ENCODE peak calls at places on chromosomes 1 and 21, in eight cellular contexts. W is OCI-LY7, G is GM23338, S is SK-N-SH, O is PC-3, P is MM.1S, J is HCT116, I is hepatocyte. C is an unnamed sample.

GRCh38 chr1:7538033-7538432 is 233.1 kb upstream of the VAMP3 start:
- DNase-seq in O (peak), W (no peak), S (no peak), I (no peak), P (no peak), J (no peak), G (no peak), C (no peak)

GRCh38 chr21:42160950-42161225 is 58.1 kb upstream of the ABCG1 start:
- DNase-seq in O (no peak), W (no peak), J (no peak), G (no peak), I (no peak), S (no peak), P (no peak), C (no peak)

GRCh38 chr21:14875704-14876364 is 189.0 kb downstream of the NRIP1 start:
- DNase-seq in O (no peak), P (no peak), W (no peak), I (no peak), G (no peak), J (no peak), S (no peak), C (no peak)

GRCh38 chr1:110616587-110616986 is 10.4 kb upstream of the KCNA2 start:
- DNase-seq in G (no peak), P (peak), J (no peak), S (no peak), W (no peak), O (peak), I (no peak), C (no peak)

GRCh38 chr1:204268101-204268500 is 54.3 kb upstream of the GOLT1A start:
- DNase-seq in O (no peak), G (no peak), S (no peak), P (no peak), W (no peak), I (no peak), J (no peak), C (no peak)

GRCh38 chr1:221708987-221709386 is 32.9 kb downstream of the DUSP10 start:
- DNase-seq in W (no peak), I (peak), J (no peak), P (no peak), O (peak), S (peak), G (peak), C (peak)

GRCh38 chr1:25642710-25643109 is 26.1 kb downstream of the MAN1C1 start:
- DNase-seq in J (no peak), S (no peak), G (no peak), P (peak), W (no peak), O (no peak), I (no peak), C (no peak)

GRCh38 chr1:14476170-14476955 is 122.1 kb upstream of the KAZN start:
- DNase-seq in G (no peak), W (no peak), I (no peak), J (no peak), S (no peak), P (no peak), O (peak), C (no peak)

GRCh38 chr1:3436901-3437300 is 17.6 kb upstream of the ARHGEF16 start:
- DNase-seq in I (no peak), P (no peak), S (no peak), J (no peak), W (no peak), G (no peak), O (no peak), C (no peak)

GRCh38 chr1:53376742-53377437 is 49.0 kb upstream of the LRP8 start:
- DNase-seq in P (no peak), S (no peak), G (peak), J (no peak), O (no peak), I (no peak), W (no peak), C (no peak)

GRCh38 chr1:228087771-228088251 is 5.3 kb downstream of the ARF1 start:
- DNase-seq in W (no peak), J (no peak), G (no peak), P (no peak), O (peak), I (no peak), S (no peak), C (no peak)

GRCh38 chr21:37670883-37671282 is 245.4 kb downstream of the KCNJ6 start:
- DNase-seq in W (no peak), J (no peak), O (peak), P (no peak), I (no peak), G (no peak), S (no peak), C (no peak)

GRCh38 chr1:155008015-155008941 is 5.7 kb downstream of the ZBTB7B start:
- DNase-seq in S (no peak), O (no peak), J (no peak), G (peak), P (no peak), I (no peak), W (no peak), C (no peak)

GRCh38 chr1:212687811-212688210 is 11.8 kb downstream of the BATF3 start:
- DNase-seq in S (no peak), P (no peak), I (no peak), O (no peak), W (no peak), J (no peak), G (no peak), C (no peak)

GRCh38 chr1:85606414-85606800 is 25.8 kb downstream of the CCN1 start:
- DNase-seq in G (no peak), W (no peak), J (no peak), O (peak), S (no peak), I (no peak), P (no peak), C (no peak)

GRCh38 chr1:10629816-10630571 is 155.2 kb downstream of the PEX14 start:
- DNase-seq in O (no peak), I (no peak), G (no peak), P (no peak), S (peak), W (no peak), J (no peak), C (no peak)

GRCh38 chr1:1430114-1430982 is 5.1 kb upstream of the VWA1 start:
- DNase-seq in P (no peak), O (no peak), S (peak), W (no peak), J (no peak), I (peak), G (peak), C (peak)

GRCh38 chr1:204152310-204153044 is 633 bp upstream of the ETNK2 start:
- DNase-seq in W (no peak), P (no peak), J (no peak), I (no peak), S (no peak), O (no peak), G (peak), C (no peak)

GRCh38 chr1:212597495-212597894 is 11.1 kb upstream of the ATF3 start:
- DNase-seq in G (no peak), P (no peak), J (no peak), I (no peak), O (peak), S (no peak), W (no peak), C (no peak)

GRCh38 chr1:157519451-157519850 is 32.9 kb downstream of the FCRL5 start:
- DNase-seq in J (no peak), S (no peak), P (no peak), G (no peak), W (no peak), I (no peak), O (no peak), C (no peak)

GRCh38 chr21:36325373-36326010 is 5.5 kb downstream of the MORC3 start:
- DNase-seq in S (no peak), O (peak), I (no peak), J (no peak), P (no peak), W (no peak), G (no peak), C (no peak)
- TF ChIP-seq EZH2phosphoT487 in S (no peak), O (no peak), I (no peak), J (no peak), P (no peak), W (no peak), G (no peak), C (no peak)

DNA sequence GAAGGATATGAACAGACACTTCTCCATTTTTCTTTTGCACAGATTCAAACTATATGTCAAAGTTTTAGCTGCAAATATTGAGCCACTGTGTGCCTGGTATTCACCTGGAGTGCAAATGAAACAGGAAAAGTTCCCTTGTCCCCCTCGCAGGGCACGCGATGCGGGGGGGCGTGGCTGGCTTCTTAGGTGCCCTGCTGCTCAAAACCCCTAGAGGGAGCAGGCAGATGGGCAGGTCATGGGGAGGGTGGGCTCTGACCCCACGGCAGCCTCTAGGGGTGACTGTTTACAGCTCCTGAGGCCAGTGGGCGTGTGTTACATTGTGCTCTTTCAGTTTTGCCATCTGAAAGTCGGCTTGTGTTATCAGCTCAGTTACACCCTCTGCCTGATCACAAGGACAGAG is 931.2 kb upstream of the B3GALT2 start:
- DNase-seq in I (no peak), G (peak), P (no peak), J (no peak), O (no peak), S (peak), W (peak), C (peak)
- TF ChIP-seq CTCF in I (peak), G (peak), P (no peak), J (no peak), O (no peak), S (peak), W (peak), C (peak)

GRCh38 chr1:27066313-27066630 is 53.6 kb upstream of the TENT5B start:
- DNase-seq in O (no peak), W (no peak), P (no peak), S (no peak), J (no peak), I (no peak), G (no peak), C (no peak)

GRCh38 chr1:27074175-27074780 is 61.6 kb upstream of the TENT5B start:
- DNase-seq in J (no peak), S (no peak), W (no peak), O (peak), I (peak), G (no peak), P (no peak), C (no peak)

GRCh38 chr1:27068922-27069321 is 56.3 kb upstream of the TENT5B start:
- DNase-seq in O (no peak), G (no peak), P (no peak), J (no peak), W (no peak), S (no peak), I (no peak), C (no peak)

GRCh38 chr1:27070390-27071048 is 57.9 kb upstream of the TENT5B start:
- DNase-seq in O (no peak), I (no peak), S (no peak), W (peak), G (peak), J (no peak), P (peak), C (peak)

GRCh38 chr1:27071049-27071416 is 58.4 kb upstream of the TENT5B start:
- DNase-seq in W (no peak), S (peak), O (no peak), G (peak), J (no peak), I (peak), P (no peak), C (peak)
- TF ChIP-seq EZH2phosphoT487 in W (no peak), S (no peak), O (no peak), G (no peak), J (no peak), I (no peak), P (no peak), C (no peak)

GRCh38 chr1:186683637-186684410 is 3.6 kb upstream of the PTGS2 start:
- DNase-seq in W (no peak), J (no peak), G (no peak), S (no peak), I (no peak), O (no peak), P (peak), C (no peak)

GRCh38 chr1:186680031-186681012 is at the start of gene PTGS2:
- DNase-seq in J (peak), S (peak), W (no peak), P (peak), O (peak), G (peak), I (peak), C (peak)

GRCh38 chr1:186681806-186682205 is 1.6 kb upstream of the PTGS2 start:
- DNase-seq in I (no peak), W (no peak), S (no peak), O (no peak), J (no peak), G (no peak), P (no peak), C (no peak)

GRCh38 chr1:186681136-186681535 is 913 bp upstream of the PTGS2 start:
- DNase-seq in O (no peak), S (no peak), P (no peak), I (no peak), W (no peak), J (no peak), G (no peak), C (no peak)

DNA sequence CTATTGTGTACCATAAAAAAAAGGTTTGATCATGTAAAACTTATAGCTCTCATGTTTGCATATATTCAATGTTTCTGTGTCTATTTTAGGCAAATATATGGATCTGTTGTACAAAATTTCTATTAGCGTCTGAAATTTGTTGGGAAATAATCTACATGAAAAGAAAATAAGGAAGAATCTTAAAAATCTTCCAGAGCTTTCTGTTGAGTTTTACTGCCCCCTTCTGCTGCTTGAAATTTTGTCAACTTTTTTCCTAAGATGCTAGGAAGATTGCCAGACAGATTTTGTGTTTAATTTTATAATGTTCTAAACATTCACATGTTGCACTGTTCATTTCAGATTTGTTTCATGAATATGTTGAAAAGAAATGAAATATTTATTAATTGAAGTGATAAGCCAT is 2.5 kb upstream of the PTGS2 start:
- DNase-seq in P (no peak), J (no peak), S (no peak), W (no peak), I (peak), O (peak), G (peak), C (no peak)
- TF ChIP-seq CTCF in P (peak), J (peak), S (peak), W (peak), I (peak), O (peak), G (peak), C (peak)

GRCh38 chr1:207025144-207025880 is 7.2 kb downstream of the C1orf116 start:
- DNase-seq in S (no peak), O (peak), P (no peak), W (no peak), I (peak), G (peak), J (no peak), C (peak)
- TF ChIP-seq EZH2phosphoT487 in S (no peak), O (no peak), P (no peak), W (no peak), I (no peak), G (no peak), J (no peak), C (no peak)

DNA sequence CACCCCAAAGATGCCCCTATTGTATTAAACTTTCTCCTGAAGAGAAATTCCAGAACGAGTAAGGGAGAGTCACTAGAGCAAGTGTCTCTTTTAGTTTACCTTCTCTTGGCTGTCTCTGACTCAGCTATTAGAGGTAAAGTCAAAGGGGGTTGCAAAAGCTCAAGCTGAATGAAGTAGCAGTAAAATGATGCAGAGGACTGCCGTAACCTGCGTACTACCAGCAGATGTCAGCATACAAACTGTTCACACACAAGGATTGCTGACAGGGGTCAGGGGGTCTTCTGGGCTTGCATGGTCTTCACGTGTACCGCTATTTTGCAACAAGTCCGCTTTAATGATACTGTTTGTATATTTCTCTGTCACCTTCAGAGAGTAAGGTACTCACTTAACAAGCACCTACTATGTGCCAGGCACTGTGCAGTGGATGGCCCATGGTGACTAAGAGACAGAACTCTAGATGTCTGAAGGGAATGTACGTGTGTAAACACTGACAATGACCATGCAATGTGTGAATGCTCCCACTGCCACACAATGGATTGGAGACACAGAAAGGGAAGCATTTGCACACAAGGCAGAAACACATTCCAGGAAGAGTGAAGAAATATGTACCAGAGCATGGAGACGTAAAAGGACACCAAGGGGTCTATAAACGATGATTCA is 34.9 kb downstream of the CHML start:
- DNase-seq in J (no peak), S (peak), I (peak), P (no peak), G (peak), W (peak), O (peak), C (peak)
- TF ChIP-seq CTCF in J (no peak), S (peak), I (peak), P (peak), G (peak), W (peak), O (peak), C (peak)

GRCh38 chr1:176122282-176122681 is 84.8 kb downstream of the COP1 start:
- DNase-seq in O (no peak), G (no peak), P (no peak), I (no peak), J (no peak), S (no peak), W (no peak), C (no peak)

GRCh38 chr1:176119549-176119948 is 87.5 kb downstream of the COP1 start:
- DNase-seq in P (no peak), I (no peak), S (no peak), G (peak), O (peak), W (peak), J (peak), C (no peak)

DNA sequence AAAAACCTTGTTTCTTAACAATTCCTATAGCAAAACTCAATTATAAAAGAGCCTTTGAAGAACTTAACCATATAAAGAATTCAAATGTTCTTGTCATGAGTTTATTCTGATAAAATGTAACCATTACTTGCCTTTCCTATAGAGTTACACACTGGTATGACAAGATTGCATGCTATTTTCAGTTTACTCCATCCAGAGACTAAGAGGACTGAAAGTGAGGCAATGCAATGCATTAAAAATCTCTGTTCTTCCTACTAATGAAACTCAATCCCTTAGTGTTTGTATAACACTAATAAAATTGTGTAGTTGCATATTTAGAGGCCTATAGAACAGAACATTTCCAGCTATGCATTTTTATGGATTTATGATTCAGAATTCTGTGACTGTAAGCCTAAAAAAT is 88.1 kb downstream of the COP1 start:
- DNase-seq in G (no peak), I (no peak), P (no peak), J (no peak), O (peak), S (no peak), W (no peak), C (no peak)
- TF ChIP-seq EZH2phosphoT487 in G (no peak), I (no peak), P (no peak), J (no peak), O (no peak), S (no peak), W (no peak), C (no peak)

GRCh38 chr21:45386728-45387371 is 18.1 kb upstream of the COL18A1 start:
- DNase-seq in O (peak), S (peak), I (peak), G (no peak), W (no peak), P (no peak), J (no peak), C (no peak)
- TF ChIP-seq CTCF in O (peak), S (peak), I (peak), G (no peak), W (no peak), P (no peak), J (peak), C (no peak)